ENCODE peak calls at places on chromosome 17, in four cellular contexts. H is GM12878, G is HepG2, M is K562. D is an unnamed sample.

GRCh38 chr17:45425125-45425983 is 7.3 kb downstream of the ARHGAP27 start:
- DNase-seq in H (no peak), G (peak), M (peak), D (peak)

GRCh38 chr17:3529817-3530741 is 27.5 kb downstream of the TRPV3 start:
- DNase-seq in H (no peak), G (peak), M (no peak), D (no peak)

GRCh38 chr17:34502426-34502825 is 77.0 kb upstream of the TMEM132E start:
- DNase-seq in H (no peak), G (no peak), M (no peak), D (no peak)

GRCh38 chr17:63967953-63968352 is 4.8 kb downstream of the SCN4A start:
- DNase-seq in H (no peak), G (no peak), M (peak), D (no peak)

GRCh38 chr17:50686494-50687199 is 21.1 kb downstream of the ANKRD40 start:
- DNase-seq in H (no peak), G (peak), M (no peak), D (no peak)

GRCh38 chr17:64091116-64091515 is 38.8 kb downstream of the ERN1 start:
- DNase-seq in H (peak), G (no peak), M (no peak), D (no peak)

GRCh38 chr17:57051886-57052342 is 33.1 kb upstream of the AKAP1 start:
- DNase-seq in H (no peak), G (no peak), M (no peak), D (no peak)

GRCh38 chr17:81722184-81723120 is 10.4 kb downstream of the SLC25A10 start:
- DNase-seq in H (no peak), G (no peak), M (peak), D (no peak)

GRCh38 chr17:81385320-81386111 is 9.7 kb upstream of the BAHCC1 start:
- DNase-seq in H (no peak), G (peak), M (no peak), D (no peak)

GRCh38 chr17:72778161-72779151 is 314.0 kb downstream of the SLC39A11 start:
- DNase-seq in H (no peak), G (no peak), M (no peak), D (no peak)
- TF ChIP-seq FOXM1 in H (no peak), G (no peak), M (no peak), D (no peak)

GRCh38 chr17:2107506-2107905 is 52.6 kb downstream of the HIC1 start:
- DNase-seq in H (no peak), G (no peak), M (no peak), D (no peak)

GRCh38 chr17:2105663-2106062 is 50.8 kb downstream of the HIC1 start:
- DNase-seq in H (no peak), G (no peak), M (no peak), D (no peak)

GRCh38 chr17:2107050-2107449 is 52.1 kb downstream of the HIC1 start:
- DNase-seq in H (no peak), G (no peak), M (no peak), D (no peak)

GRCh38 chr17:2106308-2106707 is 51.4 kb downstream of the HIC1 start:
- DNase-seq in H (no peak), G (no peak), M (no peak), D (no peak)

GRCh38 chr17:2108170-2108569 is 53.3 kb downstream of the HIC1 start:
- DNase-seq in H (no peak), G (no peak), M (no peak), D (no peak)
- TF ChIP-seq TARDBP in H (no peak), G (no peak), M (no peak), D (no peak)

DNA sequence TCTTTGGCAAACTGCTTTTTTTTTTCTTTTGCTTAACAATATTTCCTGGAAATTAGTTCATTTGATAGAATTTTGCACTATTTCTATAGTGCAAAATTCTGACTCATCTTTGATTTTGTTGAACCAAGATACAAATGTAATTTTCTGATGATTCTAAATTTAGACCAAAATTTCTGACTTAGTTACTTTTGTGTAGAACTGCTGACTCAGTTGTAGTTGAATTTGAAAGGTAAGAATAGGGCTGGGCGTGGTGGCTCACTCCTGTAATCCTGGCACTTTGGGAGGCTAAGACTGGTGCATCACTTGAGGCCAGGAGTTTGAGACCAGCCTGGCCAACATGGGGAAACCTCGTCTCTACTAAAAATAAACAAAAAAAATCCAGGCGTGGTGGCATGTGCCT is 223.0 kb downstream of the BCAS3 start:
- DNase-seq in H (no peak), G (no peak), M (no peak), D (no peak)
- TF ChIP-seq FOXM1 in H (no peak), G (no peak), M (no peak), D (no peak)

GRCh38 chr17:79715318-79716182 is 15.2 kb upstream of the ENPP7 start:
- DNase-seq in H (no peak), G (peak), M (peak), D (no peak)
- TF ChIP-seq TARDBP in H (no peak), G (peak), M (no peak), D (no peak)

GRCh38 chr17:62062936-62063335 is 2.1 kb downstream of the MED13 start:
- DNase-seq in H (no peak), G (no peak), M (no peak), D (no peak)

GRCh38 chr17:62064029-62064790 is 868 bp downstream of the MED13 start:
- DNase-seq in H (no peak), G (no peak), M (no peak), D (no peak)

GRCh38 chr17:62067165-62068145 is 2.4 kb upstream of the MED13 start:
- DNase-seq in H (no peak), G (no peak), M (no peak), D (no peak)

GRCh38 chr17:62065611-62066468 is 762 bp upstream of the MED13 start:
- DNase-seq in H (peak), G (peak), M (peak), D (peak)

DNA sequence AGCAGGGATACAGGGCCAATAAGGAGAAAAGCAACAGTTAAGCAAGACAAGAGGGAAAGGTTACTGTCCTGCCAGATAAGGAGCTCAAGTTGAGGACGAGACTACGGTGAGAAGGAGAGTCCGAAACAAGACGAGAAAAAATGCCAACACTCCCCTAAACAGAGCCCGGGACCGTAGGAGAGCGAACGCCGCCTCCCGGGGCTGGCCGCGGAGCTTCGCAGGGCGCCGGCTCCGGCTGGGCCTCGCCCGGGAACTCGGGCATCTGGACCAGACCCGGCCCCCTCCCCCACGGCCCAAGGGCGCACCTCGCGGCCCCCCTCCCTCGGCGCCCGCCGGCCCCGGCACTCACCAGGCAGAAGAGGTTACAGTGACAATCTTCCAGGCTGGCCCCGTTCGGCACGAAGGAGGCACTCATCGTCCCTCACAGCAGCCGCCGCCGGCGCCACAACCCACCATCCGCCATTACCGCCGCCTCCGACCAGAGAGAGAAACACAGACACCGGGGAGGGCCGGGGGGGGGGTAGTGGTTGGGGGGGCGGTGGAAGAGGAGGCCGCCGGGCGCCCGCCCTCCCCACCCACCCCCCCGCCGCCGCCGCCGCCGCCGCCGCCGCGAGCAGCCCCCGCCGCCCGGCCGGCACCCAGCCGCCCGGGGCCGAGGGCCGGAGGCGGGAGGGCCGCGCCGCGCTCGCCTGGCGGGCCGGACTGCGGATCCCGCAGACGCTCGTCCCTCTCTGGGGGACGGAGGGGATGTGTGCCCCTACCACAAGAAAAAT is at the start of gene MED13:
- DNase-seq in H (no peak), G (peak), M (peak), D (peak)
- TF ChIP-seq FOXM1 in H (no peak), G (no peak), M (no peak), D (no peak)

DNA sequence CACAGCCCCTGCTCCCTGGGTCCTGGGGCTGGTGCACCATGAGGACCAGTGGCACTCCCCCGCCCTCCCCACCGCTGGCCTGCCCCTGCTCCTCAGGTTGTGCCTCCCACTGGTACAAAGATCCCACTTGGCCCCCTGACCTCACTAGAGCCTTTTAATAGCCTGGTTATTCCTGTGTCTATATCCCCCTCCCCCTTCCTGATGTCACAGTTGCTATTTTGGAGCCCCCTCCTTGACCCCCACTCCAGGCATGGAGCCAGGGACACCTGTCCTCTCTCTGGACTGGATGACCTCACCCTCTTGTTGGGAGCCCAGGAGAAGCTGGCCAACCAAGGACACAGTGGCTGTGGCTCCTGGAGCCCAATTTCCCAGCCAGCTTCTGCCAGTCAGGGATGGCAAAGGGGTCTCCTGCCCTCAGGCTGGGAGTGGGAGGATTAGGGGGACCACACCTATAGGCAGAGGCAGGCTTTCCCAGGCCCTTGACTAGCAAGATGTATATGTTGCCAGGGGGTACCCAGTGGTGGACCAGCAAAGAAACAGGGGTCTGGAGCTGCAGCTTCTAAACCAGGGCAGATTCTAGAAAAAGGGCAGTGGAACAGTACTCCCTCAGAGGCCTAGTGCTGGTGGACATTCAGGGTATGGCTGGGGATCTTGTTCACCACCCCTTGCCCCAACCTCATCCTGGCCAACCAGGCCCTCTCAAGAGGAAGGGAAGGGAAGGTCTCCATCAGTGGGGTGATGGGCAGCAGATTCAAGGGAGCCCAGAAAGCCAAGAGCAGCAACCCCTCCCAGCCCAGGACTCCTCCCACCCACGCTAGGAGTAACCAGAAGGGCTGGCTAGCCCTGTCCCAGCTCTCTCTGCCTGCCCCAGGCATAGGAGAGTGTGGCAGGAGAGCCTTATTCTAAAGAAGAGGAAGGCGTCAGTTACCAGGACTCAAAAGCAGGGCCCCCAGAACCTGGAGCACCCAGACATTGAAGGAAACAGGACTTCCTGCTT is 10.9 kb downstream of the HDAC5 start:
- DNase-seq in H (no peak), G (peak), M (no peak), D (no peak)
- TF ChIP-seq TARDBP in H (no peak), G (no peak), M (no peak), D (no peak)

GRCh38 chr17:19978206-19978802 is 676 bp upstream of the AKAP10 start:
- DNase-seq in H (peak), G (no peak), M (no peak), D (no peak)
- TF ChIP-seq FOXM1 in H (no peak), G (no peak), M (no peak), D (no peak)

DNA sequence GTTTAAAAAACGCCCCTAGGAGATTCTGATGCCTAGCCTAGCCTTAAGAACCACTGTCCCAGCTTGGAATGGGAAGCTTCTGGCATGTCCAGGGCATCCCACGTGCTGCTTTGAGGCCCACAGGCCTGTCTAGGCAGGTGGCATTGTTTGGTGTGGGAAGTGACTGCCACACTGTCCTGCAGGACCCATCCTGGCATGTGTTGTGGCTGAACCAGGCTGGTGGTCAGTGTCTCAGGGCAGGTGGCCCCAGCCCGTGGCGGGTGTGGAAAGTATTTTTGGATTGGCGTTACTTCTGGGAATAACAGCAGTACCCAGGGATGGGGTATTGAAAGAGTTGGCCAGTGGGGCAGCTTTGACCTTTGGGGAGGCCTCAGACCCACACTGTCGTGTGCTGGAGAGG is 27.9 kb downstream of the PGS1 start:
- DNase-seq in H (no peak), G (no peak), M (no peak), D (no peak)
- TF ChIP-seq TARDBP in H (no peak), G (no peak), M (no peak), D (no peak)

GRCh38 chr17:17740627-17741237 is 59.5 kb downstream of the RAI1 start:
- DNase-seq in H (no peak), G (no peak), M (no peak), D (no peak)
- TF ChIP-seq FOXM1 in H (no peak), G (no peak), M (no peak), D (no peak)

GRCh38 chr17:53150101-53150698 is 672.5 kb upstream of the KIF2B start:
- DNase-seq in H (no peak), G (peak), M (no peak), D (no peak)
- TF ChIP-seq TARDBP in H (no peak), G (no peak), M (no peak), D (no peak)

D was measured in HEK293T.